ENCODE peak calls at places on chromosome 1, in seven cellular contexts. S is neuronal stem cell, T is PC-3, V is NT2/D1, W is lung, Z is prostate gland, C is mesendoderm. N is an unnamed sample. For H3K36me3, the result is how much of the 10 kb centered on the place peaks cover.

GRCh38 chr1:1187938-1188337 is 14.3 kb downstream of the TTLL10 start:
- DNase-seq in S (no peak), Z (no peak), T (no peak), V (no peak), C (no peak), W (no peak), N (no peak)

GRCh38 chr1:154961207-154961496 is 430 bp downstream of the PYGO2 start:
- DNase-seq in T (no peak), V (no peak), W (peak), S (no peak), C (peak), Z (no peak), N (peak)

GRCh38 chr1:162171078-162171477 is 101.6 kb downstream of the NOS1AP start:
- DNase-seq in Z (no peak), W (no peak), T (no peak), V (no peak), C (no peak), S (no peak), N (no peak)

GRCh38 chr1:116806245-116806644 is 52.0 kb downstream of the CD2 start:
- DNase-seq in C (no peak), S (no peak), Z (no peak), V (no peak), W (no peak), T (no peak), N (no peak)

GRCh38 chr1:158972841-158973240 is 36.9 kb upstream of the IFI16 start:
- DNase-seq in S (no peak), T (peak), V (no peak), W (no peak), Z (no peak), C (peak), N (no peak)

GRCh38 chr1:213326666-213327317 is 275.8 kb downstream of the RPS6KC1 start:
- DNase-seq in W (peak), T (no peak), C (no peak), Z (no peak), S (no peak), V (no peak), N (no peak)

GRCh38 chr1:204377800-204378608 is 18.3 kb upstream of the PLEKHA6 start:
- DNase-seq in W (peak), V (peak), S (no peak), C (peak), Z (peak), T (peak), N (peak)

GRCh38 chr1:67561704-67562113 is 123.3 kb upstream of the GADD45A start:
- DNase-seq in V (peak), T (peak), C (peak), S (peak), Z (peak), W (peak), N (peak)

GRCh38 chr1:173099166-173099565 is 48.4 kb upstream of the TNFSF18 start:
- DNase-seq in S (no peak), T (no peak), W (no peak), Z (no peak), C (no peak), V (no peak), N (no peak)

GRCh38 chr1:38125837-38126520 is 79.4 kb upstream of the POU3F1 start:
- DNase-seq in C (peak), Z (no peak), W (no peak), T (peak), V (no peak), S (no peak), N (no peak)

DNA sequence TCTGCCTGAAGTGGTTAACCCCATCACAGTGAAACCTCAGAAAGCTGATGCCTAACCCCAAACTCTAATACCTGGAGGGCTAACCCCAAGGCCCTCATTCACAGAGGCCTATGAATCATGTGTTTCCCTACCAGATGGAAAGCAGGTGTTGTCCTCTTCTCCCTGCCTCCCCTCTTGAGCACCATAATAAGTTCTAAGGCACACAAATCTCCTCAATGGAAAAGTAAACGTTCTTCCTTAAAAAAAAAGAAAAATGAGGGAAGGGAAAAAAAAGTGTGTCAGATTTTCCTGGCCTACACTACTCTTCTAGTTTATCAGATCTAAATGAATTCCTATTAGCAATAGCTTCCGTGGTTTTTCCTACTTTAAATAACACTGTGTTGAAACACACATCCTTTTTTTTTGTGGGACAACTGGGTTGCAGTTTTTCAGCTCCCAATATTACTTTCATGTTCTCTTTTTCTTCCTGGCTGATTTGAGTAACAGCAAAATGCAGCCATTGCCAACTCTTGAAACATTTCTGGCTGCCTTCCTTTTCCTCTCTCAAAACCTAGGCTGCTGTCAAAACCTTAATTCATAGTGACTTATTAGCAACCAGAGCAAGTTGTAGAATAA is 43.2 kb downstream of the SLC44A3 start:
- DNase-seq in T (peak), V (no peak), S (no peak), Z (peak), W (no peak), C (no peak), N (no peak)
- H3K4me3 ChIP-seq in T (peak), V (no peak), S (no peak), Z (no peak), W (no peak), C (no peak), N (no peak)

DNA sequence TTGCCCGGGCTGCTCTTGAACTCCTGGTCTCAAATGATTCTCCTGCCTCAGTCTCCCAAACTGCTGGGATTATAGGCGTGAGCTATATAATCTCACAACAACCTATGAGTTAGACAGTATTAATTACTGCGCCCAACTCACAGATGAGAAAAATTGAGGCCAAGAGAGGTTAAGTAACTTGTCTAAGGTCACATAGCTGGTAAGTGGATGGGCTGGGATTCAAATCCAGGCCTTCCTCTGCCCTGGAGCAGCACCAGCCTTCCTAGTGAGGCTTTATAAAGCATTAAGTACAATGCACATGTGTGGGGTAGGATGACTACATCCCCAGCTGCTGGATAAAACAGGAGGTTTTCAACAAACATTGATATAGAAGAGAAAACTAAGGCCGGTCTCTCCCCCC is 15.1 kb downstream of the E2F2 start:
- DNase-seq in C (no peak), Z (no peak), V (no peak), T (no peak), S (no peak), W (no peak), N (no peak)
- H3K36me3 ChIP-seq in C (under half), Z (under half), V (under half), T (under half), S (half or more), W (under half), N (half or more)

GRCh38 chr1:9653195-9653782 is 1.8 kb downstream of the PIK3CD start:
- DNase-seq in T (no peak), C (no peak), W (no peak), V (no peak), S (no peak), Z (no peak), N (no peak)

GRCh38 chr1:9651220-9651564 is 339 bp upstream of the PIK3CD start:
- DNase-seq in S (no peak), W (no peak), C (no peak), V (no peak), Z (no peak), T (no peak), N (no peak)

GRCh38 chr1:9652379-9653194 is 1.1 kb downstream of the PIK3CD start:
- DNase-seq in W (no peak), Z (no peak), T (no peak), S (no peak), C (peak), V (no peak), N (no peak)

GRCh38 chr1:9653783-9654517 is 2.4 kb downstream of the PIK3CD start:
- DNase-seq in C (no peak), V (no peak), T (no peak), S (no peak), W (no peak), Z (no peak), N (no peak)

DNA sequence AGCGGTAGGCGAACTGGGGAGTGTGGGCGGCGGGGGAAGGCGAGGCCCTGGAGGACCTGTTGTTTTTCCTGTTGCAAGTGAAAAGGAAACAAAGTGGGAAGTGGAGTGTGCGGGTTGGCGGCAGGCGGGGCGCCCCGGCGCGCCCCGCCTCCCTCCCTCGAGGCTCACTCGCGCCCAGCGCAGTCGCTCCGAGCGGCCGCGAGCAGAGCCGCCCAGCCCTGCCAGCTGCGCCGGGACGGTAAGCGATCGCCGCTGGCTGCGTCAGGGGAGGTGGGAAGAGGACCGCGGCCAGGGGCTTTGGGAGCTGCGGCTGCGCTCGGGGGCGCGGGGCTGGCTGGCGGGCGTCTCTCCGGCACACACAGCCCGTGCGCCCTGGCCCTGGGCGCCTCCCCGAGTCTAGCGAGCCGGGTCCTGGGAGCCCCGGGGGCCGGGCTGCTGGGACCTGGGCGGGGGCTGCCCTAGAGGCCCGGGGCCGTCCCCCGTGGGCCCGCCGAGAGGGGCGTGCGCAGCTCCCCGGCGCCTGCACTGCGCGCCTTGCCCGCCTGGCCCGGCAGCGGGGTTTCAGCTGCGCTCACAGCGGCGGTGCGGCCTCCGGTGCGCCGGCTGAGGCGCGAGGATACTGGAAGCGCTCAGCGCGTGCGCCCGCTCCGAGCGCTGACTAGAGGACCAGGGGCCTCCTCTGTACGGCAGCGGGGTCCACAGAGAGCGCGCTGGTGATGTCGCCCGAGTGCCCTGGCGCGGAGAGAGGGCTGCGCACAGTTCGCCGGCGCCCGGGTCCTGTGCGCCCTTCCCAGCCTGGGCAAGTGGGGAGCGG is at the start of gene PIK3CD:
- DNase-seq in Z (no peak), T (peak), V (no peak), W (no peak), S (peak), C (peak), N (peak)
- H3K4me3 ChIP-seq in Z (peak), T (peak), V (peak), W (peak), S (peak), C (no peak), N (peak)

GRCh38 chr1:23751815-23752200 is 8.5 kb downstream of the ELOA start:
- DNase-seq in S (no peak), W (no peak), T (no peak), C (no peak), V (no peak), Z (no peak), N (no peak)
- H3K36me3 ChIP-seq in S (half or more), W (half or more), T (half or more), C (under half), V (half or more), Z (under half), N (half or more)

GRCh38 chr1:185646202-185646683 is 87.9 kb upstream of the HMCN1 start:
- DNase-seq in T (peak), Z (peak), S (peak), W (peak), C (peak), V (peak), N (no peak)
- H3K4me3 ChIP-seq in T (peak), Z (no peak), S (no peak), W (no peak), C (no peak), V (no peak), N (no peak)

DNA sequence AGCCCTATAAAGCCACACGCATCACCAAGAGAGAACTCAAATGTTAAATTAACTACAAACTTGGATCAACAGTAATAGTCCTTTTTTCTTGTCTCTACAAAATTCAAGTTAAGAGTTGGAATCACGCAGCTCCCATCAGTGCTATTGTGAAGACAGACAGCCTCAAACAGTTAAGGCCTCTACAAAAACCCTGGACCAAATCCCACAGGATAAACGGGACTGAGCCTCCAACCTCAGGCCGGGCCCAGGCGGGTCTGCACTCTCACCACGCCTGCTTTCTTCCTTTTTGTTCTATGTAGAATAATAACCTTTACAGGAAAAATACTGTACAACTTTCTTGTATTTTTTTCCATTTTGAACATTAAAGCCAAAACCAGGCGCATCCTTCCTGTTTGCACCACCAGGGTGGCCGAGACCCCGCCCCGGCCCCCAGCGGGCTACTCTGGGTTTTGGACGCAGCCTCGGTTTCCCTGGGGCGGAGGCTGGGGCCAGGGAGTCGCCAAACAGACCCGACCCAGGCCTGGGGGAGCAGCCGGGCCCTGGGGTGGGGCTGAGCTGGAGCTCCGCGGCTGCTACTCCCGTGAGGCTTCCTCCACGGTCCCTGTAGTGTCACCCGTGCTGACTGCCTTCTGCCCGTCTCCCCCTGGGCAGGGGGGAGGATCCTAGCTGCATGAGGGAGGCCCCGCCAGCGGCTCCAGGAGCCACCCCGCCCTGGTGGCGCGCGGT is 158.4 kb downstream of the CASZ1 start:
- DNase-seq in C (no peak), Z (no peak), W (no peak), S (no peak), V (no peak), T (no peak), N (no peak)
- H3K36me3 ChIP-seq in C (under half), Z (under half), W (under half), S (under half), V (under half), T (under half), N (under half)

GRCh38 chr1:15667362-15667761 is 16.8 kb upstream of the PLEKHM2 start:
- DNase-seq in W (no peak), Z (no peak), V (no peak), C (no peak), T (no peak), S (no peak), N (peak)

GRCh38 chr1:15662539-15662938 is 21.6 kb upstream of the PLEKHM2 start:
- DNase-seq in S (no peak), T (no peak), Z (no peak), V (no peak), C (no peak), W (no peak), N (no peak)

GRCh38 chr1:15660151-15660550 is 24.0 kb upstream of the PLEKHM2 start:
- DNase-seq in T (no peak), C (no peak), W (no peak), S (no peak), V (no peak), Z (no peak), N (no peak)

GRCh38 chr1:15668089-15668754 is 15.9 kb upstream of the PLEKHM2 start:
- DNase-seq in Z (no peak), V (no peak), T (peak), W (no peak), C (no peak), S (no peak), N (no peak)

DNA sequence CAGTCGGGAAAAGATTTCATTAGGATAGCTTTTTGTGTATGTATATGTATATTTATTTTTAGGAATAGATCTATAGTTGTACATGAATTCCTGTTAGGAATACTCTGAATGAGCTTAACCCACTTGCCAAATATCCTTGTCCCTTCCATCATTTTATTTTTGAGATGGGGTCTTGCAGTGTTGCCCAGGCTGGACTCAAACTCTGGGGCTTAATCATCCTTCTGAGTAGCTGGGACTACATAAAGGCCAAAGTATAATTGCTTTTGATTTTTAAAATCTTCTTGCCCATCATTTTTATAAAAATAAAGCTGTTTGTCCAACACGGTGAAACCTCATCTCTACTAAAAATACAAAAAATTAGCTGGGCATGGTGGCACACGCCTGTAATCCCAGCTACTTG is 20.2 kb upstream of the PLEKHM2 start:
- DNase-seq in W (no peak), Z (no peak), S (no peak), C (no peak), V (no peak), T (no peak), N (no peak)
- H3K4me3 ChIP-seq in W (no peak), Z (no peak), S (no peak), C (no peak), V (no peak), T (no peak), N (no peak)

GRCh38 chr1:78658901-78659300 is 9.3 kb downstream of the IFI44 start:
- DNase-seq in Z (no peak), S (no peak), T (no peak), C (peak), V (no peak), W (no peak), N (no peak)
- H3K36me3 ChIP-seq in Z (under half), S (under half), T (under half), C (under half), V (under half), W (under half), N (under half)

DNA sequence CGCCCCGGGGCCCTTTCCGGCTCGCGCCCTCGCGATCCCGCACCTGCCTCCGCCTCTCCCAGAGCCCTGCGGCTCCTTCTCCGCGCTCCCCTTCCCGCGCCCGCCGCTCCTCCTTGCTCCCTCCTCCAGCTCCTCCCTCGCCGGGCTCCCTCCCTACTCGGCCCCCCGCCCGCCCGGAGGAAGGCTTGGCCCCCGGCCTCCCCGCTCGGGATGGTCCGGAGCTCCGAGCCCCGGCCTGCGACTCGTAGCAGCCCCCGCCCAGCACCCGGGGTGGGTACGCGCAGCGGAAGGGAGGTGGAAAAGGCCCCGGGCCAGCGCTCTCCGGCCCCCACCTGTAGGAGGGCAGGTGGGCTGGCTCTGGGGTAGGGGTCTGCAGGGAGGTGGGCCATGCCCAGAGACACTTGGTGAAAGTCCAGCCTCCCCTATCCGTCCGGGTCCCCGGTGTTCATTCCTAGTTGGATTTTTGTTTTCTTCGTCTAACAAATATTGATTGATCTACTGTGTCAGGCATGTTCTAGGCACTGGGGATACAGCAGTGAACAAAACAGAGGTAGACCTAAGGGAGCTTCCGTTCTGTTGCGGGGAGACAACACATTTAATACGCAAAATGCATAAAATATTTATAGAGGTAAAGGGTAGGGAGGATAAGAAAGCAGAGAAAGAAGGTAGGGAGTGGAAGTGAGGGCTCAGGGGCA is at the start of gene HTR1D:
- DNase-seq in Z (no peak), W (no peak), V (no peak), C (peak), T (no peak), S (peak), N (peak)
- H3K4me3 ChIP-seq in Z (peak), W (peak), V (peak), C (peak), T (peak), S (peak), N (peak)